ENCODE peak calls at places on chromosomes 13 and 19, in seven cellular contexts. One of them, this sample, is unnamed.

GRCh38 chr19:5281588-5281987 is 59.0 kb downstream of the PTPRS start:
- DNase-seq in cardiac muscle cell: no peak
- DNase-seq in tibial artery: peak; percentile 93
- DNase-seq in fibroblast of mammary gland: no peak
- DNase-seq in germinal center: no peak
- DNase-seq in AG09319: peak; percentile 19
- DNase-seq in upper lobe of right lung: no peak
- DNase-seq in this sample: no peak

GRCh38 chr13:39527961-39528720 is 74.9 kb downstream of the LHFPL6 start:
- DNase-seq in AG09319: peak; percentile 52
- DNase-seq in tibial artery: peak; percentile 68
- DNase-seq in upper lobe of right lung: no peak
- DNase-seq in fibroblast of mammary gland: peak; percentile 96
- DNase-seq in cardiac muscle cell: no peak
- DNase-seq in germinal center: no peak
- DNase-seq in this sample: no peak

GRCh38 chr19:7497292-7497691 is 8.5 kb upstream of the PEX11G start:
- DNase-seq in tibial artery: no peak
- DNase-seq in upper lobe of right lung: no peak
- DNase-seq in cardiac muscle cell: no peak
- DNase-seq in AG09319: no peak
- DNase-seq in fibroblast of mammary gland: no peak
- DNase-seq in germinal center: no peak
- DNase-seq in this sample: no peak

GRCh38 chr13:111156421-111156820 is 41.3 kb downstream of the ARHGEF7 start:
- DNase-seq in fibroblast of mammary gland: no peak
- DNase-seq in upper lobe of right lung: no peak
- DNase-seq in tibial artery: no peak
- DNase-seq in germinal center: no peak
- DNase-seq in AG09319: no peak
- DNase-seq in cardiac muscle cell: no peak
- DNase-seq in this sample: no peak

GRCh38 chr13:66689037-66689619 is 541.0 kb downstream of the PCDH9 start:
- DNase-seq in upper lobe of right lung: no peak
- DNase-seq in AG09319: no peak
- DNase-seq in cardiac muscle cell: peak; percentile 27
- DNase-seq in fibroblast of mammary gland: peak; percentile 11
- DNase-seq in tibial artery: no peak
- DNase-seq in germinal center: no peak
- DNase-seq in this sample: peak; percentile 35

GRCh38 chr13:76425930-76426329 is 460.3 kb downstream of the KCTD12 start:
- DNase-seq in cardiac muscle cell: no peak
- DNase-seq in upper lobe of right lung: no peak
- DNase-seq in AG09319: peak; percentile 75
- DNase-seq in fibroblast of mammary gland: peak; percentile 95
- DNase-seq in tibial artery: no peak
- DNase-seq in germinal center: no peak
- DNase-seq in this sample: no peak

GRCh38 chr19:39111593-39112199 is 13.9 kb upstream of the PAK4 start:
- DNase-seq in AG09319: no peak
- DNase-seq in cardiac muscle cell: no peak
- DNase-seq in upper lobe of right lung: no peak
- DNase-seq in tibial artery: no peak
- DNase-seq in fibroblast of mammary gland: no peak
- DNase-seq in germinal center: no peak
- DNase-seq in this sample: no peak

GRCh38 chr19:49347835-49348234 is 12.6 kb downstream of the CD37 start:
- DNase-seq in cardiac muscle cell: peak; percentile 55
- DNase-seq in AG09319: peak; percentile 32
- DNase-seq in tibial artery: no peak
- DNase-seq in upper lobe of right lung: no peak
- DNase-seq in germinal center: peak; percentile 63
- DNase-seq in fibroblast of mammary gland: peak; percentile 86
- DNase-seq in this sample: no peak

GRCh38 chr19:3798137-3798536 is 12.0 kb upstream of the MATK start:
- DNase-seq in upper lobe of right lung: no peak
- DNase-seq in cardiac muscle cell: no peak
- DNase-seq in AG09319: no peak
- DNase-seq in tibial artery: no peak
- DNase-seq in germinal center: no peak
- DNase-seq in fibroblast of mammary gland: no peak
- DNase-seq in this sample: no peak

GRCh38 chr13:72146816-72147215 is 279.8 kb upstream of the DACH1 start:
- DNase-seq in AG09319: no peak
- DNase-seq in tibial artery: no peak
- DNase-seq in cardiac muscle cell: no peak
- DNase-seq in upper lobe of right lung: no peak
- DNase-seq in fibroblast of mammary gland: no peak
- DNase-seq in germinal center: no peak
- DNase-seq in this sample: no peak

GRCh38 chr19:2775556-2776430 is 7.3 kb downstream of the SGTA start:
- DNase-seq in cardiac muscle cell: no peak
- DNase-seq in germinal center: no peak
- DNase-seq in tibial artery: no peak
- DNase-seq in fibroblast of mammary gland: peak; percentile 86
- DNase-seq in upper lobe of right lung: peak; percentile 81
- DNase-seq in AG09319: no peak
- DNase-seq in this sample: no peak

GRCh38 chr13:23673354-23673753 is 103.1 kb downstream of the TNFRSF19 start:
- DNase-seq in germinal center: no peak
- DNase-seq in fibroblast of mammary gland: peak; percentile 98
- DNase-seq in tibial artery: no peak
- DNase-seq in cardiac muscle cell: no peak
- DNase-seq in upper lobe of right lung: no peak
- DNase-seq in AG09319: peak; percentile 79
- DNase-seq in this sample: peak; percentile 48

GRCh38 chr13:110467516-110467915 is 94.0 kb downstream of the RAB20 start:
- DNase-seq in upper lobe of right lung: no peak
- DNase-seq in germinal center: no peak
- DNase-seq in tibial artery: no peak
- DNase-seq in AG09319: no peak
- DNase-seq in cardiac muscle cell: no peak
- DNase-seq in fibroblast of mammary gland: no peak
- DNase-seq in this sample: no peak

GRCh38 chr13:82010780-82011179 is 1669.9 kb upstream of the SPRY2 start:
- DNase-seq in tibial artery: no peak
- DNase-seq in AG09319: no peak
- DNase-seq in cardiac muscle cell: no peak
- DNase-seq in upper lobe of right lung: no peak
- DNase-seq in germinal center: no peak
- DNase-seq in fibroblast of mammary gland: no peak
- DNase-seq in this sample: no peak

GRCh38 chr19:18102916-18103542 is 5.5 kb downstream of the MAST3 start:
- DNase-seq in germinal center: no peak
- DNase-seq in tibial artery: no peak
- DNase-seq in cardiac muscle cell: no peak
- DNase-seq in fibroblast of mammary gland: no peak
- DNase-seq in AG09319: no peak
- DNase-seq in upper lobe of right lung: no peak
- DNase-seq in this sample: no peak

GRCh38 chr19:13252569-13253335 is 102.5 kb downstream of the IER2 start:
- DNase-seq in upper lobe of right lung: no peak
- DNase-seq in germinal center: no peak
- DNase-seq in fibroblast of mammary gland: no peak
- DNase-seq in AG09319: no peak
- DNase-seq in tibial artery: no peak
- DNase-seq in cardiac muscle cell: no peak
- DNase-seq in this sample: no peak

GRCh38 chr13:99414048-99414995 is 87.0 kb upstream of the TM9SF2 start:
- DNase-seq in fibroblast of mammary gland: no peak
- DNase-seq in AG09319: no peak
- DNase-seq in germinal center: no peak
- DNase-seq in upper lobe of right lung: peak; percentile 28
- DNase-seq in cardiac muscle cell: no peak
- DNase-seq in tibial artery: peak; percentile 47
- DNase-seq in this sample: no peak

GRCh38 chr19:9923440-9923839 is 12.9 kb downstream of the OLFM2 start:
- DNase-seq in cardiac muscle cell: no peak
- DNase-seq in upper lobe of right lung: no peak
- DNase-seq in tibial artery: no peak
- DNase-seq in germinal center: no peak
- DNase-seq in AG09319: no peak
- DNase-seq in fibroblast of mammary gland: no peak
- DNase-seq in this sample: no peak

GRCh38 chr19:3035542-3036118 is 6.5 kb upstream of the TLE2 start:
- DNase-seq in fibroblast of mammary gland: peak; percentile 99
- DNase-seq in AG09319: peak; percentile 98
- DNase-seq in tibial artery: peak; percentile 99
- DNase-seq in cardiac muscle cell: peak; percentile 100
- DNase-seq in germinal center: peak; percentile 100
- DNase-seq in upper lobe of right lung: peak; percentile 98
- DNase-seq in this sample: peak; percentile 96

GRCh38 chr19:33350538-33351309 is 22.8 kb upstream of the CEBPG start:
- DNase-seq in germinal center: no peak
- DNase-seq in AG09319: no peak
- DNase-seq in upper lobe of right lung: no peak
- DNase-seq in tibial artery: peak; percentile 70
- DNase-seq in fibroblast of mammary gland: peak; percentile 98
- DNase-seq in cardiac muscle cell: no peak
- DNase-seq in this sample: no peak

GRCh38 chr19:42291437-42291815 is 10.5 kb upstream of the PRR19 start:
- DNase-seq in upper lobe of right lung: no peak
- DNase-seq in tibial artery: no peak
- DNase-seq in germinal center: no peak
- DNase-seq in fibroblast of mammary gland: no peak
- DNase-seq in cardiac muscle cell: no peak
- DNase-seq in AG09319: no peak
- DNase-seq in this sample: no peak

GRCh38 chr19:20238025-20238623 is 71.1 kb downstream of the ZNF486 start:
- DNase-seq in upper lobe of right lung: peak; percentile 88
- DNase-seq in tibial artery: peak; percentile 91
- DNase-seq in AG09319: peak; percentile 75
- DNase-seq in fibroblast of mammary gland: peak; percentile 85
- DNase-seq in cardiac muscle cell: peak; percentile 93
- DNase-seq in germinal center: peak; percentile 81
- DNase-seq in this sample: no peak

GRCh38 chr13:25463496-25463895 is 91.7 kb downstream of the ATP8A2 start:
- DNase-seq in cardiac muscle cell: no peak
- DNase-seq in germinal center: no peak
- DNase-seq in AG09319: no peak
- DNase-seq in upper lobe of right lung: no peak
- DNase-seq in fibroblast of mammary gland: no peak
- DNase-seq in tibial artery: no peak
- DNase-seq in this sample: no peak

GRCh38 chr19:41944336-41944735 is 14.8 kb downstream of the RABAC1 start:
- DNase-seq in tibial artery: no peak
- DNase-seq in cardiac muscle cell: no peak
- DNase-seq in germinal center: no peak
- DNase-seq in fibroblast of mammary gland: peak; percentile 34
- DNase-seq in AG09319: no peak
- DNase-seq in upper lobe of right lung: no peak
- DNase-seq in this sample: no peak

GRCh38 chr19:1251503-1252220 is 3.3 kb downstream of the MIDN start:
- DNase-seq in germinal center: no peak
- DNase-seq in cardiac muscle cell: no peak
- DNase-seq in upper lobe of right lung: peak; percentile 94
- DNase-seq in AG09319: no peak
- DNase-seq in fibroblast of mammary gland: no peak
- DNase-seq in tibial artery: peak; percentile 89
- DNase-seq in this sample: no peak

GRCh38 chr19:55537741-55538111 is 793 bp upstream of the SBK2 start:
- DNase-seq in AG09319: no peak
- DNase-seq in germinal center: no peak
- DNase-seq in cardiac muscle cell: no peak
- DNase-seq in fibroblast of mammary gland: no peak
- DNase-seq in tibial artery: no peak
- DNase-seq in upper lobe of right lung: no peak
- DNase-seq in this sample: no peak

GRCh38 chr13:30021611-30022010 is 171.2 kb upstream of the UBL3 start:
- DNase-seq in germinal center: no peak
- DNase-seq in cardiac muscle cell: no peak
- DNase-seq in fibroblast of mammary gland: peak; percentile 50
- DNase-seq in upper lobe of right lung: no peak
- DNase-seq in tibial artery: no peak
- DNase-seq in AG09319: no peak
- DNase-seq in this sample: no peak

GRCh38 chr13:75383064-75383715 is 98.8 kb downstream of the TBC1D4 start:
- DNase-seq in germinal center: no peak
- DNase-seq in fibroblast of mammary gland: no peak
- DNase-seq in cardiac muscle cell: no peak
- DNase-seq in upper lobe of right lung: no peak
- DNase-seq in tibial artery: no peak
- DNase-seq in AG09319: no peak
- DNase-seq in this sample: no peak